ENCODE peak calls at places on chromosomes 11 and 22, in eight cellular contexts. Z, A, Y, G, J, F, N and L are unnamed samples.

GRCh38 chr11:11555228-11555627 is 66.6 kb downstream of the GALNT18 start:
- DNase-seq in F (no peak), N (no peak), Z (peak; percentile 44), Y (no peak), G (no peak), J (no peak), A (peak; percentile 65), L (no peak)

GRCh38 chr11:94731921-94732601 is 36.1 kb upstream of the AMOTL1 start:
- DNase-seq in Z (no peak), J (peak; percentile 94), F (peak; percentile 29), G (no peak), Y (peak; percentile 75), N (peak; percentile 96), A (no peak), L (no peak)

GRCh38 chr22:30940655-30941362 is 27.8 kb downstream of the MORC2 start:
- DNase-seq in G (no peak), A (no peak), N (no peak), J (no peak), Z (no peak), Y (no peak), F (no peak), L (peak; percentile 43)

GRCh38 chr22:23156286-23156685 is 11.0 kb downstream of the RAB36 start:
- DNase-seq in Z (no peak), J (no peak), F (no peak), A (no peak), G (no peak), N (no peak), Y (no peak), L (no peak)

GRCh38 chr11:3642071-3642951 is 519 bp upstream of the ART5 start:
- DNase-seq in F (peak; percentile 75), A (peak; percentile 87), Z (peak; percentile 38), G (peak; percentile 78), N (peak; percentile 66), J (peak; percentile 45), Y (peak; percentile 17), L (peak; percentile 67)

GRCh38 chr11:23151819-23152218 is 291.5 kb upstream of the CCDC179 start:
- DNase-seq in A (no peak), G (no peak), F (no peak), Y (no peak), Z (no peak), J (peak; percentile 7), N (peak; percentile 1), L (no peak)

GRCh38 chr22:32850591-32851517 is 49.3 kb downstream of the TIMP3 start:
- DNase-seq in Z (no peak), Y (no peak), N (no peak), G (no peak), J (peak; percentile 29), F (no peak), A (peak; percentile 86), L (no peak)

GRCh38 chr11:123798513-123799252 is 7.5 kb downstream of the OR6M1 start:
- DNase-seq in F (no peak), N (no peak), G (no peak), J (peak; percentile 11), Z (no peak), A (no peak), Y (no peak), L (no peak)

GRCh38 chr11:66466225-66467033 is at the start of gene PELI3:
- DNase-seq in J (peak; percentile 84), G (peak; percentile 50), Y (no peak), A (peak; percentile 92), Z (peak; percentile 39), F (peak; percentile 89), N (peak; percentile 80), L (peak; percentile 88)

GRCh38 chr11:128476729-128477128 is 110.6 kb downstream of the ETS1 start:
- DNase-seq in J (peak; percentile 98), Z (no peak), N (no peak), Y (no peak), F (no peak), G (no peak), A (no peak), L (peak; percentile 55)

GRCh38 chr11:62124186-62125113 is 639 bp downstream of the INCENP start:
- DNase-seq in F (peak; percentile 63), N (peak; percentile 64), Y (no peak), Z (no peak), G (no peak), J (peak; percentile 49), A (peak; percentile 32), L (no peak)

GRCh38 chr22:48943567-48944432 is 883.9 kb downstream of the BRD1 start:
- DNase-seq in G (no peak), J (no peak), Y (no peak), A (no peak), N (peak; percentile 8), F (no peak), Z (no peak), L (no peak)

GRCh38 chr22:32531955-32532818 is 57.6 kb downstream of the FBXO7 start:
- DNase-seq in J (peak; percentile 36), F (peak; percentile 2), N (peak; percentile 95), A (peak; percentile 92), G (peak; percentile 82), Y (no peak), Z (peak; percentile 28), L (no peak)

GRCh38 chr22:35299217-35299716 is 427 bp upstream of the TOM1 start:
- DNase-seq in Y (no peak), Z (no peak), A (no peak), F (no peak), N (peak; percentile 36), J (peak; percentile 34), G (no peak), L (no peak)

GRCh38 chr11:44030276-44030932 is 17.4 kb upstream of the ACCSL start:
- DNase-seq in Z (no peak), G (no peak), J (peak; percentile 91), F (peak; percentile 46), Y (no peak), N (peak; percentile 38), A (peak; percentile 44), L (no peak)

GRCh38 chr11:84164722-84165121 is 878.6 kb upstream of the CCDC90B start:
- DNase-seq in N (no peak), F (no peak), Y (no peak), Z (peak; percentile 12), G (no peak), A (no peak), J (no peak), L (no peak)

GRCh38 chr11:83569134-83569805 is 283.1 kb upstream of the CCDC90B start:
- DNase-seq in F (no peak), J (no peak), Y (no peak), G (no peak), Z (no peak), N (no peak), A (no peak), L (no peak)

GRCh38 chr11:43034341-43034740 is 277.5 kb upstream of the API5 start:
- DNase-seq in A (no peak), F (no peak), Y (no peak), N (no peak), G (no peak), J (no peak), Z (no peak), L (no peak)

GRCh38 chr22:49934144-49934890 is 15.9 kb downstream of the CRELD2 start:
- DNase-seq in N (peak; percentile 90), G (no peak), F (peak; percentile 9), J (peak; percentile 78), A (peak; percentile 76), Z (no peak), Y (no peak), L (no peak)

GRCh38 chr22:32987081-32987631 is 71.0 kb downstream of the SYN3 start:
- DNase-seq in N (peak; percentile 96), Y (no peak), Z (peak; percentile 74), A (no peak), F (peak; percentile 2), J (no peak), G (peak; percentile 45), L (no peak)

GRCh38 chr11:42762348-42762747 is 549.4 kb upstream of the API5 start:
- DNase-seq in Z (no peak), J (no peak), F (no peak), N (no peak), A (no peak), G (no peak), Y (no peak), L (no peak)

GRCh38 chr11:26319906-26320305 is 12.0 kb upstream of the ANO3 start:
- DNase-seq in F (peak; percentile 21), G (peak; percentile 9), N (no peak), Z (no peak), J (peak; percentile 21), Y (no peak), A (no peak), L (no peak)

GRCh38 chr11:122226810-122227379 is 110.9 kb upstream of the BLID start:
- DNase-seq in F (no peak), Z (no peak), N (peak; percentile 59), A (no peak), Y (no peak), G (no peak), J (no peak), L (no peak)

GRCh38 chr11:128881221-128881620 is 9.9 kb upstream of the KCNJ5 start:
- DNase-seq in Y (no peak), G (no peak), N (no peak), A (no peak), Z (no peak), J (no peak), F (no peak), L (no peak)

GRCh38 chr11:78037056-78037455 is 14.0 kb upstream of the KCTD14 start:
- DNase-seq in Z (no peak), N (peak; percentile 83), Y (no peak), G (no peak), A (no peak), F (no peak), J (no peak), L (no peak)

GRCh38 chr11:83862691-83863090 is 576.5 kb upstream of the CCDC90B start:
- DNase-seq in F (no peak), A (no peak), Y (no peak), G (no peak), Z (no peak), J (no peak), N (no peak), L (no peak)

GRCh38 chr22:45198463-45198795 is 34.7 kb downstream of the NUP50 start:
- DNase-seq in G (no peak), A (no peak), Y (no peak), F (no peak), J (no peak), Z (no peak), N (no peak), L (no peak)

GRCh38 chr11:61098778-61099177 is 3.5 kb upstream of the CD5 start:
- DNase-seq in N (no peak), A (no peak), Z (no peak), F (no peak), J (no peak), Y (no peak), G (no peak), L (no peak)